ENCODE peak calls at places on chromosomes 13 and 19, in eight cellular contexts. R is osteocyte, K is neural progenitor cell, I is HFF-Myc, P is Panc1, U is GM12865, Q is lower leg skin, D is PC-3. T is an unnamed sample.

GRCh38 chr19:47991191-47991808 is 670 bp downstream of the BSPH1 start:
- DNase-seq in R (no peak), U (no peak), K (no peak), I (no peak), D (no peak), P (no peak), Q (no peak), T (no peak)

GRCh38 chr13:26679411-26679810 is 81.2 kb downstream of the GPR12 start:
- DNase-seq in R (no peak), D (peak; percentile 10), K (no peak), Q (no peak), P (no peak), I (no peak), U (no peak), T (no peak)

GRCh38 chr19:869245-870177 is 10.0 kb downstream of the CFD start:
- DNase-seq in P (no peak), D (peak; percentile 84), K (no peak), I (peak; percentile 90), R (peak; percentile 91), Q (peak; percentile 75), U (no peak), T (no peak)

GRCh38 chr13:38180100-38180499 is 169.6 kb upstream of the UFM1 start:
- DNase-seq in K (no peak), R (no peak), D (peak; percentile 23), Q (no peak), U (no peak), I (no peak), P (no peak), T (no peak)

GRCh38 chr13:49610176-49610575 is 18.1 kb upstream of the ARL11 start:
- DNase-seq in P (no peak), R (no peak), K (no peak), U (no peak), I (no peak), Q (no peak), D (no peak), T (no peak)

GRCh38 chr13:106382569-106382968 is 152.9 kb downstream of the EFNB2 start:
- DNase-seq in R (no peak), Q (no peak), P (no peak), I (no peak), D (no peak), K (no peak), U (no peak), T (no peak)

GRCh38 chr13:81664872-81665271 is 1323.9 kb upstream of the SPRY2 start:
- DNase-seq in K (no peak), R (no peak), I (no peak), U (no peak), P (no peak), Q (no peak), D (no peak), T (no peak)

GRCh38 chr13:97125810-97126738 is 96.1 kb upstream of the MBNL2 start:
- DNase-seq in D (peak; percentile 61), U (peak; percentile 71), R (no peak), Q (peak; percentile 66), K (no peak), P (no peak), I (no peak), T (peak; percentile 63)

GRCh38 chr19:17865364-17866311 is 5.9 kb downstream of the RPL18A start:
- DNase-seq in D (peak; percentile 67), U (peak; percentile 63), I (no peak), R (no peak), P (no peak), K (no peak), Q (no peak), T (no peak)

GRCh38 chr19:54630784-54631183 is 500 bp downstream of the LILRB1 start:
- DNase-seq in Q (no peak), D (no peak), P (no peak), U (no peak), K (no peak), R (no peak), I (no peak), T (no peak)

GRCh38 chr13:30681489-30682242 is 53.7 kb upstream of the ALOX5AP start:
- DNase-seq in R (no peak), Q (no peak), I (no peak), P (no peak), K (no peak), D (no peak), U (no peak), T (no peak)

GRCh38 chr13:90205081-90205480 is 1142.4 kb upstream of the MIR17HG start:
- DNase-seq in K (no peak), D (no peak), I (no peak), P (no peak), U (no peak), Q (no peak), R (no peak), T (no peak)

GRCh38 chr19:18488838-18489626 is 32.8 kb downstream of the ELL start:
- DNase-seq in D (peak; percentile 30), I (no peak), Q (no peak), U (no peak), K (peak; percentile 81), R (no peak), P (no peak), T (no peak)

GRCh38 chr13:74825170-74825948 is 656.6 kb downstream of the TBC1D4 start:
- DNase-seq in Q (peak; percentile 24), R (no peak), U (no peak), P (no peak), I (peak; percentile 26), K (peak; percentile 79), D (peak; percentile 84), T (no peak)

GRCh38 chr19:2054763-2055162 is 3.7 kb upstream of the MKNK2 start:
- DNase-seq in K (no peak), I (no peak), Q (no peak), P (no peak), R (no peak), U (peak; percentile 71), D (no peak), T (no peak)

DNA sequence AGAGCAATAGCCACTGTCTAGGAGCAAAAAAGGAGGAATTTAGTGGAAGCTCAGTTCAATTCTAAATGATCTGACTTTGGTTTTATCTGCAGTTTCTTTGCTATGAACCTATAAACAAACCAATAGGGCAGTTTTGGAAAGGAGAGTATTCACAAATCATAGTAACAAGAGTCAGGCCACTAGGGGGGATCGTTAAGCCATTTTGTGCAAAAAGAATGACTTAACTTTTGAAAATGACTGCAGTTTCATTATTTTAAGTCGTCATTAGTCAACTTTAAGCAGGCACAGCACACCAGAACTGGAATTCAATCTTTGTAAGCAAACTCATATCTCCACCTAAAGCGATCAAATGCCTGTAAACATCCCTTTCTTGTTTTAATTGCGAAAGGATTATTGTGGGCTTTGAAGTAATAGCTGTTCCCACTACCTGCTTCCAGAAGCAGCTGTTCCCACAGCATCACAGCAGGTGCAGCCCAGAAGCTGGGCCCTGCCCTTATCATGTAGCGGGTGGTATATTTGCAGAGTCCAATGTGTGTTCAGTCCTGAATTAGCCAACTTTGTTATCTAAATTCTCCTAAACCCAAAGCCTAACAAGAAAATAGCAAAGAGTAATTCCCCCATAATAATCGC is 51.5 kb downstream of the SOX21 start:
- DNase-seq in Q (no peak), D (peak; percentile 51), K (peak; percentile 47), I (no peak), U (peak; percentile 47), P (no peak), R (no peak), T (no peak)
- TF ChIP-seq CTCF in Q (no peak), D (peak; percentile 65), K (peak; percentile 52), I (peak; percentile 18), U (no peak), P (peak; percentile 35), R (peak; percentile 55), T (peak; percentile 26)

GRCh38 chr19:40809358-40810086 is 10.5 kb downstream of the EGLN2 start:
- DNase-seq in R (no peak), P (no peak), I (no peak), U (no peak), Q (no peak), K (no peak), D (no peak), T (no peak)
- TF ChIP-seq CTCF in R (no peak), P (no peak), I (no peak), U (no peak), Q (no peak), K (no peak), D (no peak), T (no peak)

DNA sequence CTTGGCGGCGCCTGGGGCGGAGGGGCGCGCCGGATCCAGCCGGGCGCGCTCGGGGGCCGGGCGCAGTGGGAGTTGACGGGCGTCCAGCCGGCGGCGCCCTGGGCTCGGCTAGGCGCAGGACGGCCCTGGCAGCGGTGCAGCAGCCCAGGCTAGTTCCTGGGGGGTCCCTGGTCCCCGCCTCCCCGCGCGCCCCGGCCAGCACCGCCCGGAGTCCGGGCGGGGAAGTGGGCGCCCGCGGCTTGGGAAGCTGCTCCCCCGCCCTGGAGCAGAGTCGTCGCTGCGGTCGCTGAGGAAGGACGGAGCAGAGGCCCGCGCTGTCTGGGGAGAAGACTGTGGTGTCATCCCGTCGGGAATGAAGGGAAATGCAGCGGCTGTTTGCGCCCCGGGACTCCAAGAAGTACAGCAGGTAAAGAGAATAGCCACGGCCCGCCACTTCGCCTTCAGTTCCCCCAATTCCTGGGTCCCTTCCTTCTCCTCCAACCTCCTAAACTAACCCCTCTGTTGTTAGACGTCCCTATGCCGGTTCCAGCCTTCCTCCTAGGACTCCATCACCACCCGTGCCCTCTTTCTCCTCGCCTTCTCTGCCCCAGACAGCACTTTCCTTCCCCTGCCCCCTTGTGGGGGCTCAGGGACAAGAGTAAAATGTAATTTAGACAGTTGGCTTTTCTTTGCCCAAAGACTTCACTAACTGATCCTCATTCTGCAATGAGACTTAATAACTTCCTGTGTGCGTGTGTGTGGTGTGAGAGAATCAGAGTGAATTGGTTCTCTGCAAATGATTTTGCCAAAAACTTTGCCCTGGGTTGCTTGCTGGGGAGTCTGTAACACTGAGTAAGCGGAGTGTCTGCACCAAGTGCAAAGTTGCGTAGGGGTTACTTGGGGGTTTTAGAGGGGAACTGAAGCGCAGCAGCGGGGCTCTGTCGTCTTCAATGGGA is 20.3 kb upstream of the SGCG start:
- DNase-seq in D (peak; percentile 12), U (no peak), P (no peak), Q (no peak), K (peak; percentile 53), R (no peak), I (no peak), T (no peak)
- TF ChIP-seq CTCF in D (peak; percentile 43), U (no peak), P (no peak), Q (no peak), K (no peak), R (no peak), I (no peak), T (no peak)

GRCh38 chr19:3440082-3440481 is 40.2 kb downstream of the SMIM24 start:
- DNase-seq in D (peak; percentile 42), Q (no peak), R (no peak), I (no peak), U (peak; percentile 68), K (peak; percentile 50), P (no peak), T (peak; percentile 75)
- TF ChIP-seq CTCF in D (peak; percentile 58), Q (no peak), R (peak; percentile 41), I (peak; percentile 46), U (peak; percentile 61), K (peak; percentile 52), P (no peak), T (peak; percentile 42)

T was measured in GM10248.